ENCODE peak calls at places on chromosome 9, in five cellular contexts. One of them, this sample, is unnamed.

GRCh38 chr9:80873861-80874260 is 815.5 kb downstream of the TLE1 start:
- DNase-seq in head of caudate nucleus: no peak
- DNase-seq in AG08396: no peak
- DNase-seq in Karpas-422: no peak
- DNase-seq in T-helper 17 cell: no peak
- DNase-seq in this sample: no peak

GRCh38 chr9:13726746-13727145 is 447.3 kb upstream of the MPDZ start:
- DNase-seq in head of caudate nucleus: no peak
- DNase-seq in AG08396: no peak
- DNase-seq in Karpas-422: no peak
- DNase-seq in T-helper 17 cell: no peak
- DNase-seq in this sample: peak; percentile 42

GRCh38 chr9:102795532-102795931 is 199.6 kb upstream of the CYLC2 start:
- DNase-seq in head of caudate nucleus: no peak
- DNase-seq in AG08396: no peak
- DNase-seq in Karpas-422: no peak
- DNase-seq in T-helper 17 cell: no peak
- DNase-seq in this sample: no peak

GRCh38 chr9:134130503-134131375 is 5.1 kb upstream of the WDR5 start:
- DNase-seq in head of caudate nucleus: no peak
- DNase-seq in AG08396: peak; percentile 54
- DNase-seq in Karpas-422: peak; percentile 42
- DNase-seq in T-helper 17 cell: no peak
- DNase-seq in this sample: peak; percentile 16

GRCh38 chr9:91949946-91950664 is at the start of gene ROR2:
- DNase-seq in head of caudate nucleus: peak; percentile 33
- DNase-seq in AG08396: peak; percentile 73
- DNase-seq in Karpas-422: peak; percentile 51
- DNase-seq in T-helper 17 cell: no peak
- DNase-seq in this sample: no peak

GRCh38 chr9:33517373-33517772 is 6.7 kb upstream of the ANKRD18B start:
- DNase-seq in head of caudate nucleus: no peak
- DNase-seq in AG08396: peak; percentile 55
- DNase-seq in Karpas-422: peak; percentile 43
- DNase-seq in T-helper 17 cell: no peak
- DNase-seq in this sample: peak; percentile 76

GRCh38 chr9:1429328-1429727 is 379.2 kb downstream of the DMRT2 start:
- DNase-seq in head of caudate nucleus: no peak
- DNase-seq in AG08396: no peak
- DNase-seq in Karpas-422: peak; percentile 55
- DNase-seq in T-helper 17 cell: no peak
- DNase-seq in this sample: no peak

GRCh38 chr9:73118297-73118696 is 33.4 kb upstream of the ANXA1 start:
- DNase-seq in head of caudate nucleus: no peak
- DNase-seq in AG08396: no peak
- DNase-seq in Karpas-422: no peak
- DNase-seq in T-helper 17 cell: no peak
- DNase-seq in this sample: no peak

GRCh38 chr9:97220894-97221477 is 86.5 kb upstream of the CCDC180 start:
- DNase-seq in head of caudate nucleus: no peak
- DNase-seq in AG08396: no peak
- DNase-seq in Karpas-422: no peak
- DNase-seq in T-helper 17 cell: no peak
- DNase-seq in this sample: no peak

GRCh38 chr9:16515207-16515606 is 355.3 kb downstream of the BNC2 start:
- DNase-seq in head of caudate nucleus: no peak
- DNase-seq in AG08396: peak; percentile 8
- DNase-seq in Karpas-422: no peak
- DNase-seq in T-helper 17 cell: no peak
- DNase-seq in this sample: no peak

GRCh38 chr9:2257530-2257929 is 242.4 kb downstream of the SMARCA2 start:
- DNase-seq in head of caudate nucleus: no peak
- DNase-seq in AG08396: no peak
- DNase-seq in Karpas-422: peak; percentile 97
- DNase-seq in T-helper 17 cell: no peak
- DNase-seq in this sample: peak; percentile 83

GRCh38 chr9:127203501-127204327 is 60.9 kb upstream of the GARNL3 start:
- DNase-seq in head of caudate nucleus: no peak
- DNase-seq in AG08396: no peak
- DNase-seq in Karpas-422: no peak
- DNase-seq in T-helper 17 cell: no peak
- DNase-seq in this sample: no peak

GRCh38 chr9:105535920-105536668 is 21.8 kb upstream of the FKTN start:
- DNase-seq in head of caudate nucleus: no peak
- DNase-seq in AG08396: no peak
- DNase-seq in Karpas-422: no peak
- DNase-seq in T-helper 17 cell: no peak
- DNase-seq in this sample: no peak

GRCh38 chr9:82488702-82489578 is 500.4 kb downstream of the SPATA31D1 start:
- DNase-seq in head of caudate nucleus: no peak
- DNase-seq in AG08396: peak; percentile 30
- DNase-seq in Karpas-422: no peak
- DNase-seq in T-helper 17 cell: no peak
- DNase-seq in this sample: no peak

GRCh38 chr9:123544007-123544827 is 188.2 kb downstream of the CRB2 start:
- DNase-seq in head of caudate nucleus: no peak
- DNase-seq in AG08396: peak; percentile 35
- DNase-seq in Karpas-422: peak; percentile 64
- DNase-seq in T-helper 17 cell: no peak
- DNase-seq in this sample: peak; percentile 41

GRCh38 chr9:131578778-131579504 is 33.6 kb downstream of the PRRT1B start:
- DNase-seq in head of caudate nucleus: no peak
- DNase-seq in AG08396: no peak
- DNase-seq in Karpas-422: no peak
- DNase-seq in T-helper 17 cell: no peak
- DNase-seq in this sample: peak; percentile 74

GRCh38 chr9:115944166-115944948 is 209.2 kb upstream of the PAPPA start:
- DNase-seq in head of caudate nucleus: no peak
- DNase-seq in AG08396: peak; percentile 86
- DNase-seq in Karpas-422: no peak
- DNase-seq in T-helper 17 cell: no peak
- DNase-seq in this sample: peak; percentile 2

GRCh38 chr9:88742483-88742882 is 207.5 kb downstream of the NXNL2 start:
- DNase-seq in head of caudate nucleus: no peak
- DNase-seq in AG08396: peak; percentile 52
- DNase-seq in Karpas-422: no peak
- DNase-seq in T-helper 17 cell: no peak
- DNase-seq in this sample: no peak

GRCh38 chr9:87451149-87451548 is 46.5 kb upstream of the DAPK1 start:
- DNase-seq in head of caudate nucleus: no peak
- DNase-seq in AG08396: no peak
- DNase-seq in Karpas-422: no peak
- DNase-seq in T-helper 17 cell: no peak
- DNase-seq in this sample: no peak

GRCh38 chr9:94560237-94560636 is 5.4 kb downstream of the PCAT7 start:
- DNase-seq in head of caudate nucleus: no peak
- DNase-seq in AG08396: no peak
- DNase-seq in Karpas-422: no peak
- DNase-seq in T-helper 17 cell: no peak
- DNase-seq in this sample: no peak

GRCh38 chr9:93112864-93113389 is 16.9 kb downstream of the CARD19 start:
- DNase-seq in head of caudate nucleus: no peak
- DNase-seq in AG08396: no peak
- DNase-seq in Karpas-422: no peak
- DNase-seq in T-helper 17 cell: peak; percentile 13
- DNase-seq in this sample: no peak

GRCh38 chr9:121463026-121463827 is 36.4 kb downstream of the GGTA1 start:
- DNase-seq in head of caudate nucleus: peak; percentile 44
- DNase-seq in AG08396: peak; percentile 34
- DNase-seq in Karpas-422: peak; percentile 73
- DNase-seq in T-helper 17 cell: no peak
- DNase-seq in this sample: peak; percentile 11

GRCh38 chr9:136551401-136552116 is 5.7 kb upstream of the NOTCH1 start:
- DNase-seq in head of caudate nucleus: no peak
- DNase-seq in AG08396: peak; percentile 90
- DNase-seq in Karpas-422: no peak
- DNase-seq in T-helper 17 cell: no peak
- DNase-seq in this sample: no peak

GRCh38 chr9:6827370-6827949 is 69.7 kb downstream of the KDM4C start:
- DNase-seq in head of caudate nucleus: no peak
- DNase-seq in AG08396: peak; percentile 31
- DNase-seq in Karpas-422: peak; percentile 88
- DNase-seq in T-helper 17 cell: no peak
- DNase-seq in this sample: peak; percentile 86

GRCh38 chr9:18778846-18779245 is 254.2 kb downstream of the SAXO1 start:
- DNase-seq in head of caudate nucleus: no peak
- DNase-seq in AG08396: no peak
- DNase-seq in Karpas-422: no peak
- DNase-seq in T-helper 17 cell: no peak
- DNase-seq in this sample: no peak

GRCh38 chr9:98173181-98173580 is 19.3 kb downstream of the CORO2A start:
- DNase-seq in head of caudate nucleus: no peak
- DNase-seq in AG08396: no peak
- DNase-seq in Karpas-422: no peak
- DNase-seq in T-helper 17 cell: no peak
- DNase-seq in this sample: no peak

GRCh38 chr9:136085815-136086212 is 9.3 kb downstream of the NACC2 start:
- DNase-seq in head of caudate nucleus: peak; percentile 70
- DNase-seq in AG08396: no peak
- DNase-seq in Karpas-422: no peak
- DNase-seq in T-helper 17 cell: no peak
- DNase-seq in this sample: peak; percentile 88

GRCh38 chr9:136283291-136284235 is 20.3 kb downstream of the CCDC187 start:
- DNase-seq in head of caudate nucleus: peak; percentile 76
- DNase-seq in AG08396: peak; percentile 93
- DNase-seq in Karpas-422: peak; percentile 94
- DNase-seq in T-helper 17 cell: peak; percentile 43
- DNase-seq in this sample: peak; percentile 91

GRCh38 chr9:129574911-129575574 is 45.9 kb downstream of the C9orf50 start:
- DNase-seq in head of caudate nucleus: no peak
- DNase-seq in AG08396: no peak
- DNase-seq in Karpas-422: no peak
- DNase-seq in T-helper 17 cell: no peak
- DNase-seq in this sample: no peak

GRCh38 chr9:36438536-36438935 is 38.5 kb upstream of the RNF38 start:
- DNase-seq in head of caudate nucleus: no peak
- DNase-seq in AG08396: no peak
- DNase-seq in Karpas-422: no peak
- DNase-seq in T-helper 17 cell: no peak
- DNase-seq in this sample: no peak

GRCh38 chr9:136118061-136118366 is 661 bp downstream of the TMEM250 start:
- DNase-seq in head of caudate nucleus: no peak
- DNase-seq in AG08396: no peak
- DNase-seq in Karpas-422: no peak
- DNase-seq in T-helper 17 cell: no peak
- DNase-seq in this sample: no peak

GRCh38 chr9:95058795-95059386 is 258.6 kb downstream of the FANCC start:
- DNase-seq in head of caudate nucleus: no peak
- DNase-seq in AG08396: no peak
- DNase-seq in Karpas-422: no peak
- DNase-seq in T-helper 17 cell: no peak
- DNase-seq in this sample: no peak

This sample was measured in G401.